ENCODE peak calls at places on chromosomes 5 and 9, in seven cellular contexts. Q is mesenchymal stem cell; V is breast epithelium; M is right atrium auricular region; H is colonic mucosa; X is CD8-positive, alpha-beta memory T cell; U is endodermal cell. C is an unnamed sample.

GRCh38 chr9:38467404-38467803 is 43.1 kb upstream of the IGFBPL1 start:
- DNase-seq in X (no peak), Q (no peak), V (no peak), U (no peak), H (no peak), M (no peak), C (no peak)

GRCh38 chr5:6827815-6828214 is 114.6 kb downstream of the TENT4A start:
- DNase-seq in U (no peak), Q (no peak), V (no peak), X (no peak), H (no peak), M (no peak), C (no peak)

GRCh38 chr9:34564617-34565016 is 24.9 kb downstream of the CNTFR start:
- DNase-seq in M (no peak), X (no peak), U (no peak), V (no peak), Q (no peak), H (no peak), C (no peak)

GRCh38 chr9:138064547-138064946 is 187.0 kb downstream of the CACNA1B start:
- DNase-seq in H (no peak), Q (no peak), U (peak; percentile 9), M (no peak), V (peak; percentile 8), X (no peak), C (no peak)

GRCh38 chr9:130137081-130137869 is 34.9 kb upstream of the NCS1 start:
- DNase-seq in X (no peak), V (no peak), U (peak; percentile 55), Q (no peak), M (no peak), H (no peak), C (no peak)

GRCh38 chr9:82333671-82334070 is 345.1 kb downstream of the SPATA31D1 start:
- DNase-seq in U (no peak), X (no peak), H (no peak), Q (no peak), V (no peak), M (no peak), C (no peak)

GRCh38 chr5:82246960-82247574 is 31.1 kb downstream of the RPS23 start:
- DNase-seq in Q (no peak), H (no peak), X (no peak), V (no peak), M (no peak), U (no peak), C (no peak)

GRCh38 chr5:55492449-55492848 is 42.3 kb downstream of the PLPP1 start:
- DNase-seq in X (no peak), M (no peak), V (no peak), Q (no peak), H (no peak), U (no peak), C (no peak)

GRCh38 chr5:7877851-7878250 is 8.9 kb downstream of the MTRR start:
- DNase-seq in X (no peak), M (no peak), U (no peak), Q (no peak), V (no peak), H (no peak), C (no peak)

GRCh38 chr5:43416988-43417394 is 4.8 kb upstream of the CCL28 start:
- DNase-seq in X (no peak), U (no peak), M (no peak), V (no peak), Q (no peak), H (no peak), C (no peak)

GRCh38 chr5:156096259-156096658 is 230.7 kb upstream of the SGCD start:
- DNase-seq in M (no peak), Q (peak; percentile 11), U (no peak), X (no peak), H (no peak), V (no peak), C (no peak)

GRCh38 chr5:144024085-144024484 is 146.4 kb downstream of the YIPF5 start:
- DNase-seq in V (no peak), M (no peak), H (no peak), U (no peak), X (no peak), Q (no peak), C (no peak)

GRCh38 chr9:137070906-137071275 is 534 bp upstream of the SAPCD2 start:
- DNase-seq in V (no peak), M (no peak), X (no peak), U (no peak), H (no peak), Q (peak; percentile 24), C (no peak)

GRCh38 chr9:20558609-20559016 is 63.7 kb downstream of the MLLT3 start:
- DNase-seq in M (no peak), H (no peak), V (no peak), Q (peak; percentile 93), U (no peak), X (no peak), C (no peak)

GRCh38 chr5:132260714-132261615 is 3.5 kb downstream of the PDLIM4 start:
- DNase-seq in V (peak; percentile 86), M (peak; percentile 76), U (peak; percentile 31), Q (peak; percentile 88), X (no peak), H (peak; percentile 37), C (no peak)

GRCh38 chr5:16784843-16785791 is 151.0 kb downstream of the MYO10 start:
- DNase-seq in U (no peak), X (no peak), M (no peak), V (no peak), Q (no peak), H (no peak), C (no peak)

GRCh38 chr9:127293767-127294166 is 29.2 kb downstream of the GARNL3 start:
- DNase-seq in U (no peak), V (no peak), M (no peak), Q (no peak), X (no peak), H (peak; percentile 29), C (no peak)

GRCh38 chr5:52743012-52743411 is 44.7 kb upstream of the ITGA1 start:
- DNase-seq in X (no peak), Q (peak; percentile 83), U (no peak), M (no peak), H (no peak), V (no peak), C (no peak)

DNA sequence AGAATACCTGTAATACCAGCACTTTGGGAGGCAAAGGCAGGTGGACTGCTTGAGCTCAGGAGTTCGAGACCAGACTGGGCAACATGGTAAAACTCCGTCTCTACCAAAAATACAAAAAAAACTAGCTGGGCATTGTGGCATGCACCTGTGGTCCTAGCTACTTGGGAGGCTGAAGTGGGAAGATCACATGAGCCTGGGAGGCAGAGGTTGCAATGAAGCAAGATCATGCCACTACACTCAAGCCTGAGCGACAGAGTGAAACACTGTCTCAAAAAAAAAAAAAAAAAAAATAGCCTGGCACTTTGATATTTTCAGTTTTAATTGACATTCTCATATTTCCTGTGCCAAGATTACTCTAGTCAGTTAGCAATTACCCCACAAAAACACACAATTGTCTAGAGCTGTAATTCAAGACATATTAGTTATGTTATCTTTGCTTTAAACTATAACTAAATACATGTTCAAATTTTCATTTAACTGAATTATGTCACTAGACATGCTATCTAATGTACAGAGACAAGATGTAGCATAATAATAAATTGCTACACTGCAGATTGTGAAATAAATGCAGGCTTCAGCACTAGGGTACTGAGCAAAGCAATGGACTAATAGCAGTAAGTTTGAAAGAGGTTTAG is 378.2 kb upstream of the GRAMD2B start:
- DNase-seq in H (no peak), V (no peak), Q (peak; percentile 38), U (no peak), M (no peak), X (no peak), C (no peak)
- H3K27ac ChIP-seq in H (no peak overlapping the region), V (no peak overlapping the region), Q (no peak overlapping the region), U (no peak overlapping the region), M (no peak overlapping the region), X (no peak overlapping the region), C (no peak overlapping the region)

GRCh38 chr9:123036886-123037540 is 3.5 kb downstream of the GPR21 start:
- DNase-seq in Q (peak; percentile 58), M (no peak), H (no peak), V (no peak), X (no peak), U (no peak), C (no peak)
- H3K27ac ChIP-seq in Q (no peak overlapping the region), M (peak overlapping the region; percentile 2), H (no peak overlapping the region), V (no peak overlapping the region), X (no peak overlapping the region), U (no peak overlapping the region), C (no peak overlapping the region)

GRCh38 chr9:120443489-120443888 is 136.5 kb downstream of the CDK5RAP2 start:
- DNase-seq in Q (peak; percentile 53), H (no peak), X (no peak), M (no peak), U (no peak), V (no peak), C (no peak)
- H3K27ac ChIP-seq in Q (peak overlapping the region; percentile 56), H (no peak overlapping the region), X (no peak overlapping the region), M (no peak overlapping the region), U (no peak overlapping the region), V (no peak overlapping the region), C (no peak overlapping the region)

GRCh38 chr5:169757016-169757415 is 119.9 kb downstream of the DOCK2 start:
- DNase-seq in X (no peak), U (no peak), Q (no peak), V (no peak), M (no peak), H (no peak), C (no peak)

GRCh38 chr5:169756071-169756765 is 119.1 kb downstream of the DOCK2 start:
- DNase-seq in Q (no peak), V (no peak), X (no peak), M (no peak), U (no peak), H (no peak), C (no peak)

GRCh38 chr5:169754737-169755136 is 117.7 kb downstream of the DOCK2 start:
- DNase-seq in X (no peak), H (no peak), M (no peak), Q (no peak), U (no peak), V (no peak), C (no peak)

GRCh38 chr5:169751490-169751889 is 114.4 kb downstream of the DOCK2 start:
- DNase-seq in X (no peak), M (no peak), U (no peak), H (no peak), Q (no peak), V (no peak), C (no peak)

GRCh38 chr5:169753795-169754194 is 116.7 kb downstream of the DOCK2 start:
- DNase-seq in Q (peak; percentile 50), M (no peak), X (no peak), U (no peak), H (no peak), V (peak; percentile 35), C (no peak)
- H3K27ac ChIP-seq in Q (no peak overlapping the region), M (no peak overlapping the region), X (no peak overlapping the region), U (no peak overlapping the region), H (no peak overlapping the region), V (peak overlapping the region; percentile 59), C (no peak overlapping the region)

GRCh38 chr5:172417983-172418630 is 36.2 kb downstream of the SH3PXD2B start:
- DNase-seq in V (peak; percentile 91), Q (peak; percentile 94), H (peak; percentile 76), U (no peak), M (peak; percentile 97), X (no peak), C (no peak)

GRCh38 chr5:172420215-172420934 is 34.0 kb downstream of the SH3PXD2B start:
- DNase-seq in V (peak; percentile 94), H (peak; percentile 92), U (peak; percentile 75), Q (peak; percentile 62), X (no peak), M (peak; percentile 93), C (no peak)

GRCh38 chr5:172421020-172421419 is 33.3 kb downstream of the SH3PXD2B start:
- DNase-seq in V (no peak), M (no peak), H (no peak), U (no peak), X (no peak), Q (no peak), C (no peak)

GRCh38 chr5:172417130-172417802 is 37.1 kb downstream of the SH3PXD2B start:
- DNase-seq in V (no peak), H (no peak), Q (no peak), X (no peak), M (no peak), U (no peak), C (no peak)

GRCh38 chr5:172418847-172419810 is 35.2 kb downstream of the SH3PXD2B start:
- DNase-seq in M (no peak), U (no peak), V (no peak), X (no peak), H (no peak), Q (no peak), C (no peak)
- H3K27ac ChIP-seq in M (peak overlapping the region; percentile 71), U (peak overlapping the region; percentile 78), V (peak overlapping the region; percentile 91), X (no peak overlapping the region), H (peak overlapping the region; percentile 61), Q (peak overlapping the region; percentile 69), C (no peak overlapping the region)